ENCODE peak calls at places on chromosomes 16 and 17, in six cellular contexts. B, Q, F, H, P and A are unnamed samples.

GRCh38 chr17:65020284-65020683 is 36.3 kb downstream of the GNA13 start:
- DNase-seq in B (peak; percentile 67), Q (no peak), F (no peak), H (no peak), P (no peak), A (peak; percentile 53)

GRCh38 chr16:74700206-74701040 is at the start of gene MLKL:
- DNase-seq in B (peak; percentile 62), Q (peak; percentile 83), F (peak; percentile 83), H (peak; percentile 92), P (no peak), A (peak; percentile 60)

GRCh38 chr17:57305918-57306317 is 49.6 kb downstream of the MSI2 start:
- DNase-seq in B (no peak), Q (no peak), F (no peak), H (no peak), P (no peak), A (no peak)

GRCh38 chr17:76998839-76999238 is 130.6 kb downstream of the MGAT5B start:
- DNase-seq in B (no peak), Q (no peak), F (no peak), H (no peak), P (no peak), A (no peak)

GRCh38 chr17:30415491-30415890 is 36.8 kb downstream of the CPD start:
- DNase-seq in B (no peak), Q (no peak), F (no peak), H (no peak), P (no peak), A (no peak)

GRCh38 chr17:43881176-43881575 is 26.2 kb downstream of the MPP2 start:
- DNase-seq in B (no peak), Q (no peak), F (peak; percentile 53), H (no peak), P (no peak), A (no peak)

GRCh38 chr16:85354623-85355514 is 242.6 kb upstream of the CIBAR2 start:
- DNase-seq in B (peak; percentile 85), Q (peak; percentile 87), F (peak; percentile 44), H (no peak), P (peak; percentile 75), A (no peak)

GRCh38 chr16:28217326-28217725 is 5.6 kb upstream of the XPO6 start:
- DNase-seq in B (no peak), Q (no peak), F (no peak), H (no peak), P (no peak), A (no peak)

GRCh38 chr16:58252716-58253115 is 42.1 kb downstream of the PRSS54 start:
- DNase-seq in B (no peak), Q (no peak), F (no peak), H (no peak), P (no peak), A (no peak)

GRCh38 chr17:62919388-62919787 is 46.6 kb upstream of the TANC2 start:
- DNase-seq in B (peak; percentile 53), Q (no peak), F (no peak), H (no peak), P (no peak), A (no peak)

GRCh38 chr16:78669994-78670393 is 570.5 kb downstream of the WWOX start:
- DNase-seq in B (no peak), Q (no peak), F (no peak), H (no peak), P (no peak), A (no peak)

GRCh38 chr17:39231091-39231561 is 5.4 kb upstream of the STAC2 start:
- DNase-seq in B (no peak), Q (peak; percentile 42), F (peak; percentile 46), H (no peak), P (no peak), A (no peak)

GRCh38 chr17:30251931-30252330 is 16.4 kb upstream of the SLC6A4 start:
- DNase-seq in B (no peak), Q (no peak), F (no peak), H (no peak), P (no peak), A (no peak)

GRCh38 chr16:54715011-54715410 is 215.7 kb upstream of the IRX5 start:
- DNase-seq in B (no peak), Q (no peak), F (no peak), H (no peak), P (no peak), A (no peak)

GRCh38 chr17:68759343-68760140 is 158.4 kb upstream of the FAM20A start:
- DNase-seq in B (peak; percentile 98), Q (peak; percentile 90), F (peak; percentile 86), H (peak; percentile 97), P (peak; percentile 77), A (peak; percentile 86)

GRCh38 chr17:1470774-1471462 is 14.9 kb upstream of the CRK start:
- DNase-seq in B (no peak), Q (peak; percentile 58), F (no peak), H (no peak), P (no peak), A (no peak)

GRCh38 chr17:81140695-81141094 is 24.6 kb upstream of the PVALEF start:
- DNase-seq in B (no peak), Q (no peak), F (no peak), H (no peak), P (no peak), A (no peak)

GRCh38 chr17:67980456-67980855 is 15.8 kb downstream of the C17orf58 start:
- DNase-seq in B (no peak), Q (no peak), F (no peak), H (no peak), P (no peak), A (no peak)

GRCh38 chr17:36008998-36009665 is 7.8 kb upstream of the CCL15 start:
- DNase-seq in B (peak; percentile 42), Q (no peak), F (no peak), H (no peak), P (no peak), A (no peak)

GRCh38 chr17:72587773-72588511 is 467.1 kb downstream of the SOX9 start:
- DNase-seq in B (peak; percentile 78), Q (no peak), F (no peak), H (no peak), P (no peak), A (no peak)

GRCh38 chr17:64130559-64131001 is 636 bp upstream of the ERN1 start:
- DNase-seq in B (peak; percentile 49), Q (no peak), F (no peak), H (no peak), P (no peak), A (peak; percentile 90)

GRCh38 chr17:2794116-2794803 is 2.0 kb upstream of the RAP1GAP2 start:
- DNase-seq in B (no peak), Q (no peak), F (no peak), H (no peak), P (no peak), A (peak; percentile 44)

GRCh38 chr17:81230043-81230820 is 7.5 kb upstream of the CEP131 start:
- DNase-seq in B (no peak), Q (peak; percentile 49), F (no peak), H (no peak), P (no peak), A (no peak)

GRCh38 chr16:86103320-86103719 is 204.4 kb downstream of the IRF8 start:
- DNase-seq in B (no peak), Q (no peak), F (no peak), H (peak; percentile 28), P (no peak), A (no peak)

GRCh38 chr16:11670171-11671131 is 2.2 kb downstream of the SNN start:
- DNase-seq in B (no peak), Q (no peak), F (peak; percentile 60), H (no peak), P (no peak), A (no peak)

GRCh38 chr17:30921544-30922196 is at the start of gene ADAP2:
- DNase-seq in B (peak; percentile 36), Q (peak; percentile 82), F (peak; percentile 87), H (peak; percentile 89), P (peak; percentile 71), A (peak; percentile 63)

DNA sequence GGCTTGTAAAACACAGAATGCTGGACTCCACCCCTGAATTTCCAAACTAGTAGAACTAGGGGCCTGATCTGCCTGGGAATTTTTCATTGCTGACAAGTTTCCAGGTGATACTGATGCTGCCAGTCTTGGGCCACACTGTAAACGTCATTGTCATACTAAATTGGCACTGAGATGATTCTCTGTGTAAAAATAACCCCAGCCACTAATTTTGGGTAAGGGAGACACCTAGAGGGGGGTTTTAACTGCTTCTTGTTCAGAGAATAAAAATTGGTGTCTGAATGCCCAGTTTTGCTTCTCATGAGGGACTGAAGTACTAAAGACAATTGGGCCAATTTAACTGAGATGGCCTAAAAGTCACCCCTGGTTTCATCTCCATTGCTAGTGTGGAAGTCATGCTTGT is 5.0 kb upstream of the CDH13 start:
- DNase-seq in B (peak; percentile 23), Q (no peak), F (no peak), H (no peak), P (no peak), A (no peak)
- TF ChIP-seq CTCF in B (no peak), Q (no peak), F (peak; percentile 19), H (no peak), P (no peak), A (no peak)

GRCh38 chr16:67562918-67563707 is 787 bp downstream of the CTCF start:
- DNase-seq in B (peak; percentile 22), Q (peak; percentile 80), F (peak; percentile 87), H (peak; percentile 92), P (peak; percentile 74), A (no peak)
- TF ChIP-seq CTCF in B (peak; percentile 21), Q (no peak), F (no peak), H (no peak), P (no peak), A (peak; percentile 38)

GRCh38 chr16:56643080-56643778 is 4.8 kb downstream of the MT1A start:
- DNase-seq in B (peak; percentile 53), Q (peak; percentile 95), F (peak; percentile 85), H (peak; percentile 95), P (peak; percentile 63), A (peak; percentile 56)
- TF ChIP-seq CTCF in B (no peak), Q (peak; percentile 53), F (peak; percentile 43), H (no peak), P (no peak), A (peak; percentile 39)

DNA sequence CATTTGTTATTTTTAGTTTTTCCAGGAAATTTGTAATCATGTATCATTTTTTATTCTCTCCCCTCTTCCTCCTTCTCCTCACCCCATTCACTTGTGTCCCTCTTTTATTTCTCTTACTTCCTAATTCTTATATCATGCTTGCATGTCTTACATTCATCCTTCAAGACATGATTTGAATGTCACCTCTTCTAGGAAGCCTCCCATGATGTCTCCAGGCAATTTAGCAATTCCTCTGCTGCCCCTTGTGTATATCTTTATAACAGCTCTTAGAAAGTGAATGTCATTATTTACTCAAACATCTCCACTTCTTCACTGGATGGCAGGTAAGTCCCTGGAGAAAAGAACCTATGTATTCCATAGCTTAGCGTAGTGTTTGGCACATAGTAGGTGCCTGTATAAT is 7.8 kb downstream of the HNF1B start:
- DNase-seq in B (peak; percentile 34), Q (no peak), F (no peak), H (no peak), P (no peak), A (no peak)
- TF ChIP-seq CTCF in B (peak; percentile 54), Q (no peak), F (no peak), H (no peak), P (no peak), A (no peak)

GRCh38 chr17:52170963-52171572 is 12.6 kb upstream of the CA10 start:
- DNase-seq in B (peak; percentile 64), Q (no peak), F (no peak), H (no peak), P (peak; percentile 50), A (no peak)
- TF ChIP-seq CTCF in B (peak; percentile 76), Q (peak; percentile 72), F (no peak), H (no peak), P (peak; percentile 76), A (no peak)

GRCh38 chr16:89257281-89257731 is 39.8 kb downstream of the ZNF778 start:
- DNase-seq in B (peak; percentile 16), Q (no peak), F (no peak), H (no peak), P (no peak), A (no peak)
- TF ChIP-seq CTCF in B (no peak), Q (no peak), F (no peak), H (no peak), P (no peak), A (no peak)